ENCODE peak calls at places on chromosomes 3 and 15, in six cellular contexts. K, A, S, U, Q and C are unnamed samples. For H3K36me3 and H3K27me3, the result is how much of the 10 kb centered on the place peaks cover.

GRCh38 chr15:89576417-89576773 is 1.1 kb downstream of the TICRR start:
- DNase-seq in K (peak), A (no peak), S (no peak), U (no peak), Q (no peak), C (no peak)

GRCh38 chr15:28944286-28944685 is 58.5 kb downstream of the APBA2 start:
- DNase-seq in K (no peak), A (peak), S (no peak), U (no peak), Q (peak), C (peak)

GRCh38 chr3:125234831-125235230 is 22.3 kb upstream of the SLC12A8 start:
- DNase-seq in K (no peak), A (no peak), S (no peak), U (no peak), Q (no peak), C (no peak)

GRCh38 chr3:43286115-43286885 is at the start of gene SNRK:
- DNase-seq in K (peak), A (peak), S (peak), U (peak), Q (peak), C (peak)

GRCh38 chr3:138222316-138222715 is 35.2 kb downstream of the ARMC8 start:
- DNase-seq in K (no peak), A (no peak), S (no peak), U (no peak), Q (no peak), C (no peak)

GRCh38 chr3:124261301-124261700 is 269.4 kb upstream of the ROPN1 start:
- DNase-seq in K (peak), A (no peak), S (no peak), U (no peak), Q (no peak), C (no peak)

GRCh38 chr15:83106994-83107840 is at the start of gene TM6SF1:
- DNase-seq in K (peak), A (peak), S (peak), U (no peak), Q (no peak), C (peak)

GRCh38 chr15:100704281-100705055 is 102.1 kb downstream of the ASB7 start:
- DNase-seq in K (peak), A (peak), S (no peak), U (no peak), Q (no peak), C (no peak)

GRCh38 chr3:37974928-37975223 is 15.7 kb upstream of the VILL start:
- DNase-seq in K (no peak), A (no peak), S (no peak), U (no peak), Q (no peak), C (no peak)

GRCh38 chr3:33789183-33789954 is 9.1 kb upstream of the PDCD6IP start:
- DNase-seq in K (no peak), A (no peak), S (peak), U (no peak), Q (no peak), C (no peak)

DNA sequence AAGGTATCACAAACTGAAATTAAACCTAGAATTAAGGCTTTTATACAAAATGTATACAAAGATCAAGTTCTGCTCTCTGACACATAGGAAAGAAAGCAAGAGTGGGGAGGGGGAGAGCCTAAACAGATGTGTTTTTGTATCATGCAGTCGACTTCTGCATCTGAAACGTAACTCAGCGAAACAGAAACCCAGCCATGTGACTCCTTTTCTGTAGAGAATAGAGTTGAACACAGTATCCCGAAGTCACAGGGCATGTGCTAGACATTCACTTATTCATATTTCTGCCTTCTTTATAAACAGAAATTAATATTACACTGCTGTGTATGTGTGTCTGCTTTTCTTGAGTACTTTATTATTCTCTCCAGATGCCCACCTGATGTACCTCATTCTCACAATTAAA is 121.0 kb downstream of the PDZRN3 start:
- DNase-seq in K (no peak), A (no peak), S (no peak), U (no peak), Q (no peak), C (no peak)
- H3K4me3 ChIP-seq in K (peak), A (peak), S (no peak), U (no peak), Q (no peak), C (no peak)

DNA sequence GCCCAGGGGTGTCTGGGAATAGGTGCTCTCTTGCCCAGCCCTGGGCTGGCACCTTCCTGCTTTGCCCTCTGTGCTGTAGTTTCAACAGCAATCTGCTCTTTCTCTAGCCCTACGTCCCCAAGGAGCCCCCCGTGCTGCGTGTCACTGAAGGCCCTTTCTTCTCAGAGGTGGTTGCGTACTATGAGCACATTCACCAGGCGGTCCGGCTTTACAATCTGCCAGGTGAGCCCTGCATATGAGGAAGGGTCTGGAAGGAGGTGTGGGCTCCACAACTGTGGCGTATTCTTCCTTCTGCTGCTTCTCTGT is 9.6 kb downstream of the MAN2A2 start:
- DNase-seq in K (no peak), A (no peak), S (no peak), U (no peak), Q (no peak), C (no peak)
- H3K36me3 ChIP-seq in K (under half), A (under half), S (under half), U (under half), Q (half or more), C (under half)

DNA sequence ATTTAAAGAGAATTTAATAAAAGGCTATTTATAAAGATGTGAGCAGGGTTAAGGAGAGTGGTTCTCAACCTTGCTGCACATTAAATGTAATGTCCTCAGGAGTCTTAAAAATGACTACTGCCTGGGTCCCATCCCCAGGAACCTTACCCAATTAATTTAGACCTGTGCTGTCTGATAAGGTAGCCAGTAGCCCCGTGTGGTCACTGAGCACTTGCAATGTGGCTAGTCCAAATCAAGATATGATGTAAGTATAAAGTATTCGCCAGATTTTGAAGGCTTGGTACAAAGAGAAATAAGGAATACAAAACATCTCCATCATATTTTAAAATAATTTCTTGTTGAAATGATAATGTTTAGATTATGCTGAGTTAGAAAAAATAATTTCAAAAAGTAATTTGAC is 343.3 kb upstream of the PPP2R3A start:
- DNase-seq in K (no peak), A (no peak), S (no peak), U (no peak), Q (no peak), C (no peak)
- H3K27me3 ChIP-seq in K (under half), A (under half), S (under half), U (under half), Q (under half), C (under half)

GRCh38 chr3:18420584-18420983 is 4.6 kb downstream of the SATB1 start:
- DNase-seq in K (no peak), A (no peak), S (no peak), U (no peak), Q (no peak), C (no peak)

GRCh38 chr3:18424213-18424861 is 802 bp downstream of the SATB1 start:
- DNase-seq in K (no peak), A (no peak), S (peak), U (no peak), Q (no peak), C (peak)

GRCh38 chr3:18423401-18424212 is 1.5 kb downstream of the SATB1 start:
- DNase-seq in K (peak), A (peak), S (peak), U (no peak), Q (peak), C (peak)

GRCh38 chr3:18424862-18425640 is at the start of gene SATB1:
- DNase-seq in K (peak), A (peak), S (peak), U (peak), Q (peak), C (peak)

DNA sequence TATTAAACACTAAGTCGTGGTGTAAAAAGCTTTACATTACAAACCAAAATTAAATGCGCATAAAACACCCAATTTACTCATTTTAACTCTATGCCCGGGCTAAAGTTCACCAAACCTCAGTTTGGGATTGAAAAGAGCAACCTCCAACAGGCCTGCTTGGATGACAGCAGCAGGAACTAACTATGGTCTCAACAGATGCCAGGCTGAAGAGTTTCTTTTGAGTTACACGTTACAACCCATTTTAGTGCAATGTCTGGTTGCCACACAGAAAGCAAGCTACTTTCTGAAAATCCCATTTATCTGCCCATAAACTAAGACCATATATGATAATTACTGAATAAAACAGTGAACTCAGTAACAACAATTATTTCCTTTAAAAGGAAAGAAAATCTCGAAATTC is 2.2 kb downstream of the SATB1 start:
- DNase-seq in K (peak), A (no peak), S (no peak), U (no peak), Q (no peak), C (no peak)
- H3K4me3 ChIP-seq in K (peak), A (peak), S (no peak), U (peak), Q (no peak), C (peak)